ENCODE peak calls at places on chromosomes 11 and 22, in seven cellular contexts. One of them, this sample, is unnamed.

GRCh38 chr22:46108564-46109473 is 41.5 kb upstream of the PPARA start:
- DNase-seq in GM12878: no peak
- DNase-seq in K562: peak
- DNase-seq in HCT116: no peak
- DNase-seq in SK-N-SH: peak
- DNase-seq in H1: no peak
- DNase-seq in HepG2: peak
- DNase-seq in this sample: no peak

GRCh38 chr11:120688166-120688565 is 176.6 kb downstream of the GRIK4 start:
- DNase-seq in GM12878: no peak
- DNase-seq in K562: no peak
- DNase-seq in HCT116: no peak
- DNase-seq in SK-N-SH: no peak
- DNase-seq in H1: no peak
- DNase-seq in HepG2: no peak
- DNase-seq in this sample: no peak

GRCh38 chr11:109071712-109072524 is 350.1 kb upstream of the C11orf87 start:
- DNase-seq in GM12878: no peak
- DNase-seq in K562: no peak
- DNase-seq in HCT116: no peak
- DNase-seq in SK-N-SH: no peak
- DNase-seq in H1: no peak
- DNase-seq in HepG2: no peak
- DNase-seq in this sample: no peak

GRCh38 chr22:21642584-21643448 is 714 bp downstream of the SDF2L1 start:
- DNase-seq in GM12878: no peak
- DNase-seq in K562: peak
- DNase-seq in HCT116: no peak
- DNase-seq in SK-N-SH: peak
- DNase-seq in H1: peak
- DNase-seq in HepG2: peak
- DNase-seq in this sample: no peak

GRCh38 chr22:30390974-30391691 is 3.9 kb upstream of the RNF215 start:
- DNase-seq in GM12878: peak
- DNase-seq in K562: peak
- DNase-seq in HCT116: peak
- DNase-seq in SK-N-SH: peak
- DNase-seq in H1: peak
- DNase-seq in HepG2: peak
- DNase-seq in this sample: peak

GRCh38 chr11:75380716-75381420 is 18.4 kb upstream of the RPS3 start:
- DNase-seq in GM12878: no peak
- DNase-seq in K562: no peak
- DNase-seq in HCT116: no peak
- DNase-seq in SK-N-SH: no peak
- DNase-seq in H1: no peak
- DNase-seq in HepG2: peak
- DNase-seq in this sample: peak

GRCh38 chr11:111189466-111189865 is 56.1 kb upstream of the POU2AF2 start:
- DNase-seq in GM12878: no peak
- DNase-seq in K562: no peak
- DNase-seq in HCT116: no peak
- DNase-seq in SK-N-SH: no peak
- DNase-seq in H1: no peak
- DNase-seq in HepG2: no peak
- DNase-seq in this sample: no peak

GRCh38 chr22:42320463-42321416 is 50.3 kb upstream of the TCF20 start:
- DNase-seq in GM12878: no peak
- DNase-seq in K562: no peak
- DNase-seq in HCT116: no peak
- DNase-seq in SK-N-SH: no peak
- DNase-seq in H1: no peak
- DNase-seq in HepG2: no peak
- DNase-seq in this sample: no peak

GRCh38 chr11:102733232-102733875 is 8.6 kb upstream of the MMP8 start:
- DNase-seq in GM12878: no peak
- DNase-seq in K562: peak
- DNase-seq in HCT116: peak
- DNase-seq in SK-N-SH: peak
- DNase-seq in H1: peak
- DNase-seq in HepG2: peak
- DNase-seq in this sample: peak
- TF ChIP-seq JUND in GM12878: no peak
- TF ChIP-seq JUND in K562: no peak
- TF ChIP-seq JUND in HCT116: no peak
- TF ChIP-seq JUND in SK-N-SH: no peak
- TF ChIP-seq JUND in H1: no peak
- TF ChIP-seq JUND in HepG2: no peak
- TF ChIP-seq JUND in this sample: no peak

GRCh38 chr11:11841121-11841604 is 609 bp upstream of the USP47 start:
- DNase-seq in GM12878: no peak
- DNase-seq in K562: no peak
- DNase-seq in HCT116: peak
- DNase-seq in SK-N-SH: no peak
- DNase-seq in H1: no peak
- DNase-seq in HepG2: peak
- DNase-seq in this sample: peak

GRCh38 chr11:11842426-11843008 is 745 bp downstream of the USP47 start:
- DNase-seq in GM12878: peak
- DNase-seq in K562: peak
- DNase-seq in HCT116: peak
- DNase-seq in SK-N-SH: peak
- DNase-seq in H1: no peak
- DNase-seq in HepG2: peak
- DNase-seq in this sample: peak

GRCh38 chr11:11843642-11844041 is 1.9 kb downstream of the USP47 start:
- DNase-seq in GM12878: no peak
- DNase-seq in K562: no peak
- DNase-seq in HCT116: no peak
- DNase-seq in SK-N-SH: peak
- DNase-seq in H1: no peak
- DNase-seq in HepG2: no peak
- DNase-seq in this sample: no peak

GRCh38 chr11:11843233-11843632 is 1.5 kb downstream of the USP47 start:
- DNase-seq in GM12878: no peak
- DNase-seq in K562: no peak
- DNase-seq in HCT116: no peak
- DNase-seq in SK-N-SH: no peak
- DNase-seq in H1: no peak
- DNase-seq in HepG2: peak
- DNase-seq in this sample: no peak

GRCh38 chr11:11841605-11842425 is at the start of gene USP47:
- DNase-seq in GM12878: no peak
- DNase-seq in K562: peak
- DNase-seq in HCT116: peak
- DNase-seq in SK-N-SH: peak
- DNase-seq in H1: peak
- DNase-seq in HepG2: peak
- DNase-seq in this sample: peak
- TF ChIP-seq JUND in GM12878: no peak
- TF ChIP-seq JUND in K562: no peak
- TF ChIP-seq JUND in HCT116: no peak
- TF ChIP-seq JUND in SK-N-SH: no peak
- TF ChIP-seq JUND in H1: no peak
- TF ChIP-seq JUND in HepG2: peak
- TF ChIP-seq JUND in this sample: no peak

GRCh38 chr11:11931461-11932055 is 76.9 kb downstream of the DKK3 start:
- DNase-seq in GM12878: no peak
- DNase-seq in K562: peak
- DNase-seq in HCT116: peak
- DNase-seq in SK-N-SH: peak
- DNase-seq in H1: no peak
- DNase-seq in HepG2: peak
- DNase-seq in this sample: peak
- TF ChIP-seq JUND in GM12878: no peak
- TF ChIP-seq JUND in K562: no peak
- TF ChIP-seq JUND in HCT116: no peak
- TF ChIP-seq JUND in SK-N-SH: no peak
- TF ChIP-seq JUND in H1: no peak
- TF ChIP-seq JUND in HepG2: no peak
- TF ChIP-seq JUND in this sample: no peak

DNA sequence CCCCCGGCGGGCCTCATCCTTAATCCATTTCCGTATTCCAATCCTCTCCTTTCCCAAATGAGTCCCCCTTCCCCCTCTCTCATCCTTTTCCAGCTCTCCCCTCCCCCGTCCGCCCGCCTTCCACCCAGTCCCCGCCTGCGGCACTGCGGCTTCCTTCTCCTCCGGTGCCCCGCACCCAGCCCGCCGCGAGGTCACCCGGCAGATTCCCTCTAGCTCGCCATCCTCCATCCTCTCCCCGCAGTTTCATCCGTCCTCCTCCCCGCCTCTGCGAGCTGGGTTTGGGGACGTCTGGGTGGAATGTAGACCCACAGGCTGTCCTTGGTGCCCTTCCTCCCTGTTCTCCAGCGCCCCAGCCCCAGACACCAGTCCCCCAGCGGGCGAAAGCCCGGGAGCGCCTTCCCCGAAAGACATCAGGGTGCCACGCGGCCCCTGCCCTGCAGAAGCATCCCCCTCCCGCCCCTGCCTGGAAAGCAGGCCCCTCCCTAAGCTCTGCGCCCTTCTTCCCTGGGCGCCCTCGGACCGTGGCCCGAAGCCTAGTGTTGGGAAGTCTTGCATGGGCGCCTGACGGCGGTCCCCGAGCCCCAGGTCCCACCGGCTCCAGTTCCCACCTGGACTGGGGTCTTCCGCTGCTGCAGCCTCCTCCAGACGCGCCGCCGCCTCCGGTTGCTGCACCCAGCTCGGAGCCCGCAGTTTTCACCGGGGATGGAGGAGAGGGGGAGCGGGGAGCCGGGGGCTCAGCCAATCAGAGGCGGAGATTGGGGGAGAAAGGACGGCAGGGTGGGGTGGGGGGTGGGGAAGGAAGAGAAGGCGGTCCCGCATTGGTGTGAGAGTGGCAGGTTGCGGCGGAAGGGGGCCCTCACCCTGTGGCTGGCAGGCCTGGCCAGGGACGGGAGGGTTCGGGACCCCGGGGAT is at the start of gene THY1:
- DNase-seq in GM12878: no peak
- DNase-seq in K562: no peak
- DNase-seq in HCT116: no peak
- DNase-seq in SK-N-SH: peak
- DNase-seq in H1: peak
- DNase-seq in HepG2: no peak
- DNase-seq in this sample: no peak
- TF ChIP-seq JUND in GM12878: no peak
- TF ChIP-seq JUND in K562: no peak
- TF ChIP-seq JUND in HCT116: no peak
- TF ChIP-seq JUND in SK-N-SH: no peak
- TF ChIP-seq JUND in H1: no peak
- TF ChIP-seq JUND in HepG2: no peak
- TF ChIP-seq JUND in this sample: no peak

GRCh38 chr11:116723511-116723910 is 49.3 kb downstream of the BUD13 start:
- DNase-seq in GM12878: no peak
- DNase-seq in K562: no peak
- DNase-seq in HCT116: no peak
- DNase-seq in SK-N-SH: no peak
- DNase-seq in H1: no peak
- DNase-seq in HepG2: no peak
- DNase-seq in this sample: no peak

GRCh38 chr11:116724813-116725212 is 48.0 kb downstream of the BUD13 start:
- DNase-seq in GM12878: no peak
- DNase-seq in K562: no peak
- DNase-seq in HCT116: no peak
- DNase-seq in SK-N-SH: no peak
- DNase-seq in H1: no peak
- DNase-seq in HepG2: no peak
- DNase-seq in this sample: no peak

GRCh38 chr11:116727990-116728389 is 44.8 kb downstream of the BUD13 start:
- DNase-seq in GM12878: no peak
- DNase-seq in K562: no peak
- DNase-seq in HCT116: no peak
- DNase-seq in SK-N-SH: no peak
- DNase-seq in H1: no peak
- DNase-seq in HepG2: no peak
- DNase-seq in this sample: no peak

GRCh38 chr11:116721983-116722382 is 50.8 kb downstream of the BUD13 start:
- DNase-seq in GM12878: no peak
- DNase-seq in K562: no peak
- DNase-seq in HCT116: no peak
- DNase-seq in SK-N-SH: no peak
- DNase-seq in H1: no peak
- DNase-seq in HepG2: no peak
- DNase-seq in this sample: no peak

DNA sequence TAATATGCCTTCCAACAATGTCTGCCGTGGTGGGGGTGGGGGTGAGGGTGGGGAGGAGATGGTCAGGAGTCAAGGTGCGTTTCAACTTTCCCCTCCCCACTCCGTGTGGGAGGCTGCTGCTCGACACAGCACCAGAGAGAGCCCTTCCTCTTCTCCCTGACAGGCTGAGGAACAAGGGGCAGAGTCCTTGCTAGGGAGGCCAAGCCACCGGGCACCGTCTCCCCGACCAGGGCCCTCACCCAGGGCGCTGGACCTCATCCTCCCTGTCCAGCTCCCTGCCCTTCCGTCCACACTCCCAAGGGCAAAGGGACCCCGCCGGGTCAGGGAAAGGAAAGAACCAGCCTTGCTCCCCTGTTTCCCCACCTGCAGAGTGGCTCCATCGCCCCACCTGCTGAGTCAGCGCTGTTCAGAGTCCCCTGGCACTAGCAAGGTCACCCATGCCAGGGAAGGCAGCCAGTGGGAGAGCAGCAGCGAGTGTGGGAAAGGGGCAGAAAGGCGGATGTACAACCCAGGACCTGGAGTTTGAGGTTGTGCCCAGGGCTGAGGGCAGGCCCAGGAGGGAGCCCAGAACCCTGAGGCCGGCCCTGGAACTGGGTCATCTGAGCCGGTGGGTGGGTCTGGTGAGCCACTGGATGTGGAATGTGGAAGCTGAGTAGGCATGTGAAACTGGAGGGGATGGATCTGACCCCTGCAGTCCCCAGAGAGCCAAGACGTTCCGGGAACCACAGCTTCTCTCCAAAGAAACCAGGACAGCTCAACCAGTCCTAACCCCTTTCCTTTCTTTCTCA is 47.2 kb downstream of the BUD13 start:
- DNase-seq in GM12878: no peak
- DNase-seq in K562: no peak
- DNase-seq in HCT116: no peak
- DNase-seq in SK-N-SH: no peak
- DNase-seq in H1: no peak
- DNase-seq in HepG2: no peak
- DNase-seq in this sample: no peak
- TF ChIP-seq JUND in GM12878: no peak
- TF ChIP-seq JUND in K562: no peak
- TF ChIP-seq JUND in HCT116: no peak
- TF ChIP-seq JUND in SK-N-SH: no peak
- TF ChIP-seq JUND in H1: no peak
- TF ChIP-seq JUND in HepG2: no peak
- TF ChIP-seq JUND in this sample: no peak

DNA sequence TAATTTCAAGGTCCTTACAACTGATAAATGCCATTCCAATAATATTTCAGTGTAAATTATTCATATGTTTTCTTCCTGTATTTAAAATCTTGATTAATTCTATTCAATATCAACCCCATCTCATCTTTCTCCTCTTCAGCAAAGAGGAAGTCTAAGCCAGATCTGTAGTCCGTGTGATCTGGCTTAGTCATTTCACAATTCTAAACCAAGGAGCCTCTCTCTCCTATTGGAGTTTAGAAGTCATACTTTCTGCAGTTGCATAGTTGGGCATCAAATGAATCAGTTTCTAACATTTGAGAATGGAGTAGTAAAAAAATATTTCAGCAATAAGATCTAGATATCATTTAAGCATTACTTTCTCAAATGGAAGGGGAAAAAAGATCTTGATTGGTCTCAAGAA is 354.9 kb downstream of the JRKL start:
- DNase-seq in GM12878: no peak
- DNase-seq in K562: no peak
- DNase-seq in HCT116: no peak
- DNase-seq in SK-N-SH: no peak
- DNase-seq in H1: no peak
- DNase-seq in HepG2: no peak
- DNase-seq in this sample: no peak
- TF ChIP-seq JUND in GM12878: no peak
- TF ChIP-seq JUND in K562: no peak
- TF ChIP-seq JUND in HCT116: no peak
- TF ChIP-seq JUND in SK-N-SH: no peak
- TF ChIP-seq JUND in H1: no peak
- TF ChIP-seq JUND in HepG2: no peak
- TF ChIP-seq JUND in this sample: no peak

This sample was measured in T47D.